ENCODE peak calls at places on chromosomes 13 and 19, in eight cellular contexts. W, T, L, R, F, B, C and I are unnamed samples. For H3K27me3, the result is how much of the 10 kb centered on the place peaks cover.

GRCh38 chr13:101115762-101116161 is 300.5 kb downstream of the NALCN start:
- DNase-seq in B (no peak), T (no peak), C (no peak), R (no peak), F (no peak), W (no peak), L (no peak), I (no peak)

GRCh38 chr19:22545751-22546150 is 88.4 kb upstream of the ZNF492 start:
- DNase-seq in B (peak), C (peak), R (no peak), T (peak), F (no peak), L (peak), W (peak), I (no peak)

GRCh38 chr13:113729329-113730019 is 29.6 kb upstream of the TMEM255B start:
- DNase-seq in T (no peak), F (no peak), C (no peak), R (no peak), W (no peak), B (peak), L (peak), I (peak)

GRCh38 chr19:51368366-51369282 is at the start of gene CLDND2:
- DNase-seq in B (no peak), T (no peak), L (no peak), R (no peak), W (no peak), F (peak), C (no peak), I (no peak)

GRCh38 chr13:49936943-49937273 is 768 bp upstream of the SPRYD7 start:
- DNase-seq in C (no peak), L (no peak), R (no peak), F (no peak), T (no peak), B (no peak), W (no peak), I (peak)

GRCh38 chr19:57560049-57560491 is 407 bp upstream of the ZNF550 start:
- DNase-seq in T (no peak), W (peak), B (peak), C (no peak), L (no peak), R (no peak), F (no peak), I (no peak)

GRCh38 chr19:39307822-39308530 is 11.8 kb downstream of the IFNL1 start:
- DNase-seq in R (peak), W (no peak), F (no peak), C (no peak), L (no peak), B (no peak), T (no peak), I (no peak)

GRCh38 chr13:30685320-30685859 is 50.0 kb upstream of the ALOX5AP start:
- DNase-seq in W (no peak), B (no peak), R (no peak), T (no peak), F (no peak), L (no peak), C (no peak), I (no peak)

GRCh38 chr13:92716749-92717148 is 509.9 kb upstream of the GPC6 start:
- DNase-seq in B (no peak), C (no peak), F (no peak), T (no peak), L (no peak), R (no peak), W (no peak), I (no peak)

GRCh38 chr13:114097893-114098688 is 34.3 kb downstream of the RASA3 start:
- DNase-seq in F (no peak), R (peak), W (no peak), C (no peak), B (no peak), T (peak), L (peak), I (no peak)

GRCh38 chr19:38711726-38712153 is 32.5 kb downstream of the CAPN12 start:
- DNase-seq in T (peak), B (no peak), R (peak), C (no peak), F (no peak), W (peak), L (no peak), I (peak)

GRCh38 chr19:31641591-31641990 is 292.4 kb upstream of the TSHZ3 start:
- DNase-seq in W (no peak), C (no peak), F (no peak), B (no peak), T (no peak), R (no peak), L (no peak), I (no peak)

GRCh38 chr13:28522871-28523270 is 27.9 kb upstream of the FLT1 start:
- DNase-seq in B (no peak), W (no peak), C (no peak), F (no peak), R (no peak), T (no peak), L (no peak), I (no peak)

GRCh38 chr13:27040826-27041108 is 130.8 kb downstream of the USP12 start:
- DNase-seq in C (no peak), F (no peak), W (no peak), R (no peak), T (no peak), L (no peak), B (no peak), I (no peak)

GRCh38 chr19:1243768-1244692 is 2.5 kb downstream of the ATP5F1D start:
- DNase-seq in T (peak), F (peak), R (peak), W (peak), B (peak), L (peak), C (peak), I (peak)

GRCh38 chr19:3358919-3359849 is 7.2 kb upstream of the NFIC start:
- DNase-seq in B (peak), R (peak), W (no peak), F (peak), C (peak), L (peak), T (peak), I (peak)

GRCh38 chr19:20259615-20260014 is 92.6 kb downstream of the ZNF486 start:
- DNase-seq in T (no peak), W (no peak), F (no peak), L (no peak), C (no peak), R (no peak), B (no peak), I (no peak)

GRCh38 chr13:72726721-72727416 is 560 bp downstream of the MZT1 start:
- DNase-seq in R (peak), F (no peak), W (no peak), B (peak), T (no peak), C (peak), L (peak), I (peak)

GRCh38 chr13:98252931-98253470 is 75.9 kb upstream of the RNF113B start:
- DNase-seq in W (no peak), T (no peak), L (no peak), R (no peak), F (no peak), C (no peak), B (no peak), I (no peak)

GRCh38 chr13:51976423-51976822 is 34.8 kb downstream of the ATP7B start:
- DNase-seq in C (no peak), R (no peak), T (no peak), F (no peak), W (no peak), B (no peak), L (no peak), I (no peak)

GRCh38 chr13:77345150-77345780 is 18.4 kb upstream of the MYCBP2 start:
- DNase-seq in B (no peak), F (no peak), L (no peak), R (no peak), C (no peak), T (no peak), W (no peak), I (no peak)

GRCh38 chr19:43662487-43662886 is 7.5 kb downstream of the PLAUR start:
- DNase-seq in W (no peak), L (peak), C (no peak), B (no peak), T (no peak), F (no peak), R (no peak), I (no peak)

GRCh38 chr19:35868172-35868822 is at the start of gene APLP1:
- DNase-seq in T (peak), B (peak), R (peak), W (peak), C (peak), F (peak), L (peak), I (peak)

GRCh38 chr19:11420894-11421606 is 1.9 kb upstream of the RGL3 start:
- DNase-seq in L (no peak), C (no peak), R (no peak), F (peak), W (no peak), B (peak), T (no peak), I (no peak)

GRCh38 chr13:40640845-40641458 is 25.5 kb downstream of the FOXO1 start:
- DNase-seq in R (no peak), L (no peak), C (no peak), T (no peak), B (no peak), W (no peak), F (no peak), I (no peak)

GRCh38 chr19:48890551-48890950 is 8.0 kb downstream of the TULP2 start:
- DNase-seq in T (no peak), L (no peak), W (no peak), B (no peak), C (no peak), R (no peak), F (no peak), I (no peak)

GRCh38 chr13:95261956-95262355 is 39.3 kb downstream of the ABCC4 start:
- DNase-seq in T (no peak), C (no peak), R (no peak), W (no peak), F (no peak), L (no peak), B (no peak), I (no peak)

GRCh38 chr19:40231544-40232424 is 5.3 kb upstream of the CCNP start:
- DNase-seq in R (no peak), C (no peak), L (no peak), W (no peak), B (peak), F (no peak), T (no peak), I (no peak)

GRCh38 chr13:97338571-97338970 is 95.4 kb upstream of the RAP2A start:
- DNase-seq in L (no peak), C (no peak), W (no peak), F (no peak), B (no peak), R (no peak), T (no peak), I (no peak)

GRCh38 chr19:31330237-31330636 is 19.0 kb downstream of the TSHZ3 start:
- DNase-seq in T (no peak), F (no peak), R (no peak), C (no peak), W (no peak), B (no peak), L (no peak), I (peak)

GRCh38 chr13:99971576-99972189 is at the start of gene ZIC5:
- DNase-seq in F (no peak), R (no peak), B (no peak), T (no peak), W (no peak), C (no peak), L (peak), I (peak)

GRCh38 chr19:18412610-18413239 is 6.5 kb upstream of the SSBP4 start:
- DNase-seq in R (no peak), F (no peak), W (no peak), T (no peak), B (no peak), L (no peak), C (no peak), I (peak)

GRCh38 chr13:73665279-73665678 is 468.9 kb downstream of the KLF12 start:
- DNase-seq in W (no peak), C (no peak), R (no peak), T (no peak), F (no peak), L (no peak), B (no peak), I (no peak)

GRCh38 chr13:40528881-40529280 is 137.6 kb downstream of the FOXO1 start:
- DNase-seq in C (no peak), B (no peak), F (no peak), L (no peak), T (no peak), R (no peak), W (no peak), I (no peak)

GRCh38 chr13:36282818-36283432 is 14.7 kb downstream of the CCDC169 start:
- DNase-seq in T (no peak), C (peak), R (no peak), L (no peak), B (no peak), W (no peak), F (peak), I (no peak)

DNA sequence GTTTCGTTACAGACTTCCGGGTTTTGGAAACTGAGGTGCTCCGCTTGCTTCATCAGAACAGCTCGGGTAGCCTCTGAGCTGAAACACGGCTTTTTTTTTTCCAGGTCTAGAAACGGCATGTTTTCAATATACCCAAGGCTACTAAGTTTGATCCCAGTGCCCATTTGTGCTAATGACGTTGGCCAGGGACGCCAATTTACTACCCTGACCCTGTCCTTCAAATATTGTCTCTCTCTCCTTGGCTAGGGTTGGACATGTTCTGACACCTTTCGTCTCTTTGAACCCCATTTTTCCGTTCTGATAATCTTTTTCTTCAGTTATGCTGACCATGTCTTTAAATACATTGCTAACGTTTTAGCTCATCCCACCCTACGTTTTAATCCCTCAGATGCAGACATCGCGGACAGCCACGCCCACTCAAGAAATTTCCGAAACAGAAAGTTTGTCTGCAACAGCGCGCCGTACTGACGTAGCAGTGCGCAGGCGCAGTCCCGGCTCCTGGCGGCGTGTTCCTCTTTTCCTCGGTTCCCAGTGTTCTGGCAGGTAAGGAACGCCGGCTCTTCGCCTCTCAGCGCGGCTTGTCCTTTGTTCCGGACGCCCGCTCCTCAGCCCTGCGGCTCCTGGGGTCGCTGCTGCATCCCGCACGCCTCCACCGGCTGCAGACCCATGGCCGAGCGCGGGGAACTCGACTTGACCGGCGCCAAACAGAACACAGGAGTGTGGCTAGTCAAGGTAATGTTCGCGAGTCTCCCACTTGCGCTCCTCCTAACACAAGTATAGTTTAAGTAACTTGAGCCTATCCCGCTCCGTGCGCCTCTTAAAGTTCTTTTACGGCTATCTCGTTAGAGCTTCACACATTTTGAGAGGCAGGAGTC is at the start of gene GTF2F2:
- DNase-seq in W (peak), C (peak), B (peak), R (peak), L (peak), T (peak), F (peak), I (peak)
- H3K27me3 ChIP-seq in W (under half), C (under half), B (under half), R (under half), L (under half), T (under half), F (under half), I (under half)

DNA sequence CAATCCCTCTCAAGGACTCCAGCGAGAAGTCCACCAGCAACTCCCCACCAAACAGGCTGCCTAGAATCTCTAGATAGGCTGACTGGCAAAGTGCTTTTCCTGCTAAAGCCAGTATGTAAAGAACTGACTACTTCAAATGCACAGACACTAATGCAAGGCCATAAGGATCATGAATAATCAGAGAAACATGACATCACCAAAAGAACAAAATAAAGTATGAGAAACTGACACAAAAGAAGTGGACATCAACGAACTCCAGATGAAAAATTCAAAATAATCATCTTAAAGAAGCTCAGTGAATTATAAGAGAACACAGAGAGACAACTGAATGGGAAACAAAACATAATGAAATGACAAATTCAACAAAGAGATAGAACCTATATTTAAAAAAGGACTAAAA is 26.4 kb upstream of the CD70 start:
- DNase-seq in L (no peak), R (no peak), W (no peak), F (no peak), B (no peak), C (no peak), T (no peak), I (no peak)
- H3K27me3 ChIP-seq in L (under half), R (under half), W (under half), F (under half), B (under half), C (under half), T (under half), I (under half)

GRCh38 chr13:20526664-20527063 is 1.0 kb upstream of the CRYL1 start:
- DNase-seq in C (no peak), W (no peak), T (no peak), L (no peak), R (no peak), B (no peak), F (no peak), I (no peak)
- H3K27me3 ChIP-seq in C (under half), W (under half), T (under half), L (under half), R (under half), B (under half), F (under half), I (under half)

GRCh38 chr19:13507053-13507611 is 853 bp upstream of the CACNA1A start:
- DNase-seq in L (no peak), F (no peak), T (no peak), C (no peak), R (no peak), W (no peak), B (no peak), I (no peak)

GRCh38 chr19:13505761-13506549 is at the start of gene CACNA1A:
- DNase-seq in B (no peak), T (no peak), R (no peak), L (no peak), F (peak), C (no peak), W (no peak), I (no peak)

GRCh38 chr19:13505164-13505695 is 1.0 kb downstream of the CACNA1A start:
- DNase-seq in L (no peak), T (no peak), F (no peak), B (no peak), C (no peak), W (no peak), R (no peak), I (no peak)

GRCh38 chr19:13503570-13504235 is 2.6 kb downstream of the CACNA1A start:
- DNase-seq in T (no peak), R (no peak), F (no peak), L (no peak), W (no peak), B (no peak), C (no peak), I (no peak)

GRCh38 chr19:13506550-13506878 is 235 bp upstream of the CACNA1A start:
- DNase-seq in R (no peak), L (no peak), W (no peak), B (no peak), T (no peak), C (no peak), F (no peak), I (no peak)
- H3K27me3 ChIP-seq in R (under half), L (half or more), W (under half), B (half or more), T (under half), C (half or more), F (under half), I (half or more)

GRCh38 chr19:13044160-13044853 is 49.0 kb downstream of the NFIX start:
- DNase-seq in B (no peak), L (no peak), F (peak), R (no peak), T (no peak), C (no peak), W (no peak), I (no peak)
- H3K27me3 ChIP-seq in B (under half), L (under half), F (under half), R (under half), T (under half), C (under half), W (under half), I (under half)

GRCh38 chr19:55702131-55702627 is 27.2 kb downstream of the EPN1 start:
- DNase-seq in T (no peak), W (no peak), C (no peak), F (no peak), L (no peak), R (peak), B (no peak), I (no peak)

GRCh38 chr19:55699221-55699620 is 24.2 kb downstream of the EPN1 start:
- DNase-seq in B (no peak), R (peak), W (no peak), T (no peak), F (no peak), C (no peak), L (no peak), I (no peak)

GRCh38 chr19:55698256-55698655 is 23.2 kb downstream of the EPN1 start:
- DNase-seq in C (no peak), L (no peak), F (no peak), T (no peak), B (no peak), W (no peak), R (peak), I (no peak)

GRCh38 chr19:55703790-55704215 is 28.8 kb downstream of the EPN1 start:
- DNase-seq in L (no peak), C (no peak), T (no peak), R (peak), W (no peak), F (peak), B (no peak), I (peak)

DNA sequence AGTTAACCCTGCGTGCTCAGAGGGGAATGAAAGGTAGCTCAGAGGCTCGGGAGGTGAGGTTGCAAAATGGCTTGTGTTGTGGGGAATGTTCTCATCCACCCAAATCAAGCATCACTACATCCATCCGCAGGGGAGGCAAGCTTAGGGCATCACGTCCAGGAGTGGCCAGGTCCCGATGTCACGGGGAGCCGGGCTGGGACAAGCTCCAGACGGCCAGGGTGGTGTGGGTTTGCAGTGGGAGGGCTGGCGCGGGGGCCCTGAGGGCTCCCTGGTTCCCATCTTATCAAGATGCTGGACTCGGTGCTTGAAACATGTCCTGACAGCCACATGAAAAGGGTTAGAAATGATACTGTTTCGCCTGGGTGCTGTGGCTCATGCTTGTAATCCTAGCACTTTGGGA is 25.8 kb downstream of the EPN1 start:
- DNase-seq in L (no peak), R (peak), W (no peak), T (no peak), B (no peak), C (no peak), F (no peak), I (no peak)
- H3K27me3 ChIP-seq in L (under half), R (under half), W (under half), T (under half), B (under half), C (under half), F (under half), I (under half)